ENCODE peak calls at places on chromosomes 11 and 22, in ten cellular contexts. J is B cell, D is prostate gland, P is AG04450, L is astrocyte of the cerebellum, S is GM13977, K is type B pancreatic cell, B is pancreas, X is cardiac muscle cell, E is heart left ventricle. W is an unnamed sample.
A peak's percentile ranks its signal among the peaks of the same experiment; 100 is the strongest.

GRCh38 chr11:122183933-122184332 is 67.9 kb upstream of the BLID start:
- DNase-seq in S (no peak), J (no peak), L (no peak), B (no peak), D (no peak), E (no peak), P (no peak), K (no peak), X (no peak), W (no peak)

GRCh38 chr11:32527776-32528175 is 55.9 kb upstream of the EIF3M start:
- DNase-seq in K (no peak), X (no peak), J (no peak), L (no peak), E (no peak), D (no peak), P (no peak), B (no peak), S (no peak), W (no peak)

GRCh38 chr11:69373251-69373635 is 79.3 kb downstream of the MYEOV start:
- DNase-seq in E (no peak), S (no peak), D (no peak), J (no peak), L (no peak), P (no peak), B (no peak), X (no peak), K (no peak), W (no peak)

GRCh38 chr11:19691815-19692214 is 20.8 kb upstream of the NAV2 start:
- DNase-seq in J (no peak), S (no peak), P (no peak), K (no peak), X (no peak), D (no peak), E (no peak), B (no peak), L (no peak), W (no peak)

GRCh38 chr11:120258661-120259060 is 18.7 kb downstream of the POU2F3 start:
- DNase-seq in S (no peak), D (no peak), B (no peak), X (no peak), E (no peak), P (no peak), J (no peak), K (no peak), L (no peak), W (no peak)

GRCh38 chr11:2381494-2382128 is 4.5 kb downstream of the CD81 start:
- DNase-seq in E (peak; percentile 49), K (no peak), X (no peak), B (no peak), P (no peak), D (no peak), L (no peak), S (no peak), J (no peak), W (no peak)

GRCh38 chr11:33545941-33546340 is 154.7 kb downstream of the C11orf91 start:
- DNase-seq in X (peak; percentile 21), J (no peak), K (no peak), D (no peak), S (no peak), P (no peak), B (no peak), E (no peak), L (no peak), W (no peak)

GRCh38 chr11:126061707-126062678 is 673 bp downstream of the CDON start:
- DNase-seq in J (no peak), L (no peak), D (peak; percentile 30), E (peak; percentile 69), P (no peak), X (peak; percentile 31), K (peak; percentile 76), S (peak; percentile 34), B (peak; percentile 26), W (peak; percentile 29)

GRCh38 chr11:62472063-62472884 is 53.4 kb downstream of the SCGB1A1 start:
- DNase-seq in B (no peak), K (no peak), X (peak; percentile 55), L (no peak), J (no peak), S (no peak), P (no peak), D (no peak), E (no peak), W (no peak)

GRCh38 chr22:23878219-23878618 is 16.0 kb upstream of the MIF start:
- DNase-seq in K (no peak), X (no peak), D (no peak), P (no peak), J (no peak), E (no peak), B (no peak), S (no peak), L (no peak), W (no peak)

GRCh38 chr11:7167976-7168740 is 79.4 kb downstream of the RBMXL2 start:
- DNase-seq in K (no peak), L (no peak), P (no peak), E (no peak), D (no peak), X (no peak), B (no peak), S (no peak), J (no peak), W (no peak)

GRCh38 chr11:13046626-13047570 is 37.8 kb downstream of the RASSF10 start:
- DNase-seq in J (no peak), K (no peak), D (no peak), B (no peak), E (no peak), P (no peak), L (no peak), X (no peak), S (no peak), W (no peak)

GRCh38 chr11:111936045-111936400 is 1.1 kb upstream of the DIXDC1 start:
- DNase-seq in D (no peak), K (peak; percentile 16), X (no peak), B (no peak), P (no peak), J (no peak), L (no peak), S (no peak), E (no peak), W (no peak)

GRCh38 chr11:109264128-109264527 is 157.9 kb upstream of the C11orf87 start:
- DNase-seq in X (no peak), J (no peak), E (no peak), P (no peak), S (no peak), B (no peak), L (no peak), D (no peak), K (no peak), W (no peak)

GRCh38 chr11:44258839-44259420 is 51.0 kb downstream of the ALX4 start:
- DNase-seq in K (no peak), D (no peak), E (no peak), X (no peak), L (no peak), S (no peak), P (no peak), B (no peak), J (no peak), W (no peak)

GRCh38 chr11:100080821-100081220 is 606.3 kb upstream of the ARHGAP42 start:
- DNase-seq in L (no peak), D (no peak), B (no peak), S (no peak), J (no peak), K (no peak), E (no peak), P (no peak), X (no peak), W (no peak)

GRCh38 chr22:22422629-22423112 is 85.9 kb downstream of the ZNF280B start:
- DNase-seq in J (peak; percentile 93), L (peak; percentile 29), S (peak; percentile 80), X (peak; percentile 71), D (no peak), K (no peak), P (peak; percentile 11), E (no peak), B (peak; percentile 32), W (peak; percentile 85)

GRCh38 chr11:132408877-132409276 is 1038.5 kb downstream of the NTM start:
- DNase-seq in L (no peak), S (peak; percentile 9), E (no peak), D (no peak), B (no peak), J (no peak), X (no peak), P (no peak), K (no peak), W (no peak)

GRCh38 chr22:26939466-26939865 is 282.1 kb downstream of the MIAT start:
- DNase-seq in D (no peak), B (no peak), L (no peak), K (no peak), S (no peak), J (no peak), E (no peak), P (no peak), X (no peak), W (no peak)

GRCh38 chr11:70496591-70497535 is 98.5 kb downstream of the CTTN start:
- DNase-seq in S (no peak), E (peak; percentile 36), P (no peak), B (no peak), D (no peak), J (no peak), K (no peak), L (no peak), X (no peak), W (no peak)

GRCh38 chr11:65454696-65455456 is 32.3 kb downstream of the NEAT1 start:
- DNase-seq in X (peak; percentile 86), S (peak; percentile 98), D (peak; percentile 88), P (no peak), E (peak; percentile 95), J (peak; percentile 92), K (no peak), L (no peak), B (peak; percentile 84), W (peak; percentile 98)

GRCh38 chr22:33796494-33796893 is 123.8 kb downstream of the LARGE1 start:
- DNase-seq in E (no peak), S (no peak), J (no peak), B (no peak), P (no peak), D (no peak), X (no peak), K (no peak), L (no peak), W (no peak)
- TF ChIP-seq CTCF in E (no peak), S (no peak), J (no peak), B (no peak), P (peak; percentile 15), D (no peak), X (no peak), K (peak; percentile 49), L (no peak), W (no peak)

GRCh38 chr22:37930270-37930951 is 23.0 kb downstream of the C22orf23 start:
- DNase-seq in L (no peak), B (peak; percentile 52), X (peak; percentile 29), J (no peak), P (no peak), D (no peak), E (peak; percentile 46), K (no peak), S (no peak), W (peak; percentile 67)
- TF ChIP-seq CTCF in L (peak; percentile 71), B (no peak), X (peak; percentile 53), J (no peak), P (peak; percentile 58), D (peak; percentile 38), E (peak; percentile 32), K (peak; percentile 42), S (peak; percentile 39), W (peak; percentile 15)

GRCh38 chr22:20154602-20155183 is 3.8 kb upstream of the CCDC188 start:
- DNase-seq in E (no peak), P (no peak), L (no peak), K (no peak), D (no peak), B (no peak), J (no peak), X (no peak), S (no peak), W (no peak)
- TF ChIP-seq CTCF in E (no peak), P (no peak), L (peak; percentile 41), K (peak; percentile 43), D (no peak), B (no peak), J (no peak), X (no peak), S (no peak), W (no peak)

GRCh38 chr11:10750838-10751580 is at the start of gene CTR9:
- DNase-seq in L (peak; percentile 80), S (peak; percentile 85), X (peak; percentile 96), B (peak; percentile 90), J (peak; percentile 92), P (peak; percentile 68), E (peak; percentile 96), D (peak; percentile 91), K (peak; percentile 96), W (peak; percentile 85)
- TF ChIP-seq CTCF in L (peak; percentile 9), S (peak; percentile 49), X (peak; percentile 29), B (no peak), J (no peak), P (peak; percentile 29), E (peak; percentile 16), D (peak; percentile 23), K (peak; percentile 24), W (no peak)

W was measured in GM20000.